ENCODE peak calls at places on chromosomes 11 and 22, in five cellular contexts. Z is H9, R is mesenchymal stem cell, H is trophoblast cell, Y is H1. E is an unnamed sample.

GRCh38 chr11:117072517-117073218 is 25.6 kb downstream of the SIK3 start:
- DNase-seq in Z (no peak), R (peak), H (peak), Y (no peak), E (no peak)

GRCh38 chr11:129230006-129230405 is 37.9 kb upstream of the ARHGAP32 start:
- DNase-seq in Z (no peak), R (peak), H (no peak), Y (no peak), E (no peak)

GRCh38 chr22:50329236-50329635 is 2.4 kb upstream of the DENND6B start:
- DNase-seq in Z (no peak), R (peak), H (no peak), Y (no peak), E (no peak)

GRCh38 chr11:45110562-45110961 is 35.9 kb upstream of the PRDM11 start:
- DNase-seq in Z (peak), R (peak), H (no peak), Y (no peak), E (peak)

GRCh38 chr11:110026823-110027626 is 66.2 kb upstream of the ZC3H12C start:
- DNase-seq in Z (no peak), R (no peak), H (no peak), Y (no peak), E (no peak)

GRCh38 chr11:32402836-32403235 is 32.5 kb downstream of the WT1 start:
- DNase-seq in Z (no peak), R (no peak), H (no peak), Y (no peak), E (no peak)

GRCh38 chr22:33194529-33194928 is 136.3 kb upstream of the SYN3 start:
- DNase-seq in Z (no peak), R (no peak), H (no peak), Y (no peak), E (no peak)

GRCh38 chr11:120663142-120663541 is 151.6 kb downstream of the GRIK4 start:
- DNase-seq in Z (no peak), R (no peak), H (no peak), Y (no peak), E (no peak)

GRCh38 chr11:692824-693414 is 2.1 kb downstream of the DEAF1 start:
- DNase-seq in Z (no peak), R (no peak), H (no peak), Y (no peak), E (no peak)

GRCh38 chr11:1738380-1738779 is 12.0 kb downstream of the IFITM10 start:
- DNase-seq in Z (no peak), R (no peak), H (no peak), Y (no peak), E (no peak)

GRCh38 chr11:28887681-28888080 is 779.5 kb downstream of the METTL15 start:
- DNase-seq in Z (no peak), R (peak), H (no peak), Y (no peak), E (no peak)

GRCh38 chr11:48093795-48094642 is 113.7 kb downstream of the PTPRJ start:
- DNase-seq in Z (no peak), R (peak), H (no peak), Y (no peak), E (no peak)

GRCh38 chr11:1870721-1871466 is 18.0 kb downstream of the LSP1 start:
- DNase-seq in Z (no peak), R (peak), H (no peak), Y (no peak), E (no peak)

GRCh38 chr22:25495286-25495685 is 69.2 kb upstream of the GRK3 start:
- DNase-seq in Z (no peak), R (peak), H (peak), Y (no peak), E (no peak)

GRCh38 chr11:6862961-6863360 is at the start of gene OR10A2:
- DNase-seq in Z (peak), R (no peak), H (no peak), Y (no peak), E (no peak)

GRCh38 chr22:17072877-17073276 is 11.9 kb upstream of the IL17RA start:
- DNase-seq in Z (no peak), R (no peak), H (no peak), Y (no peak), E (no peak)

GRCh38 chr11:31045335-31045734 is 324.2 kb downstream of the DCDC1 start:
- DNase-seq in Z (no peak), R (no peak), H (no peak), Y (no peak), E (peak)

GRCh38 chr22:26524870-26525269 is 12.6 kb upstream of the TFIP11 start:
- DNase-seq in Z (no peak), R (no peak), H (no peak), Y (no peak), E (no peak)

GRCh38 chr22:26527167-26527566 is 14.9 kb upstream of the TFIP11 start:
- DNase-seq in Z (no peak), R (no peak), H (no peak), Y (no peak), E (no peak)

GRCh38 chr22:26522012-26522411 is 9.7 kb upstream of the TFIP11 start:
- DNase-seq in Z (no peak), R (no peak), H (no peak), Y (no peak), E (no peak)

GRCh38 chr22:26526165-26526564 is 13.9 kb upstream of the TFIP11 start:
- DNase-seq in Z (no peak), R (no peak), H (no peak), Y (no peak), E (no peak)

GRCh38 chr22:26522592-26522991 is 10.3 kb upstream of the TFIP11 start:
- DNase-seq in Z (no peak), R (no peak), H (no peak), Y (no peak), E (no peak)
- H2BK12ac ChIP-seq in Z (no peak), R (no peak), H (no peak), Y (no peak), E (no peak)

GRCh38 chr22:42176271-42176670 is 45.7 kb upstream of the CYP2D6 start:
- DNase-seq in Z (no peak), R (no peak), H (no peak), Y (no peak), E (no peak)

GRCh38 chr22:42179616-42180015 is 49.0 kb upstream of the CYP2D6 start:
- DNase-seq in Z (no peak), R (peak), H (no peak), Y (no peak), E (no peak)

GRCh38 chr22:42180349-42180842 is 49.8 kb upstream of the CYP2D6 start:
- DNase-seq in Z (no peak), R (no peak), H (no peak), Y (no peak), E (no peak)

GRCh38 chr22:42178910-42179495 is 48.4 kb upstream of the CYP2D6 start:
- DNase-seq in Z (no peak), R (no peak), H (no peak), Y (no peak), E (no peak)

DNA sequence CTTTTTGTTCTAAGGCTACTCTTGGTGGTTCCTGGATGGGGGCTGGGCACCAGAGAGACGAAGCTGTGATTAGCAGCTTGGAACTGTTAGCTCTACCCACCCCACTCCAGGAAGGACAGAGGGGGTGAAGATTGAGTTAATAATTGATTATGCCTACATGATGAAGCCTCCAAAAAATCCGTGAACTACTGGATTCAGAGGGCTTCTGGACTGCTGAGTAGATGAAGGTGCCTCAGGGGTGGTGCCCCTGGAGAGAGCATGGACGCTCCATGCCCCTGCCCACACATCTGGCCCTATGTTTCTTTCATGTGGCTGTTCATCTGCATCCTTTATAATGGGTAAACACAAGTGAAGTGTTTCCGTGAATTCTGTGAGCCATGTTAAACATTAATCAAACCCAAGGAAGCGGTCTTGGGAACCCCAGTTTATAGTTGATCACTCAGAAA is 47.3 kb upstream of the CYP2D6 start:
- DNase-seq in Z (no peak), R (no peak), H (no peak), Y (no peak), E (no peak)
- H3K9ac ChIP-seq in Z (no peak), R (no peak), H (no peak), Y (no peak), E (no peak)

DNA sequence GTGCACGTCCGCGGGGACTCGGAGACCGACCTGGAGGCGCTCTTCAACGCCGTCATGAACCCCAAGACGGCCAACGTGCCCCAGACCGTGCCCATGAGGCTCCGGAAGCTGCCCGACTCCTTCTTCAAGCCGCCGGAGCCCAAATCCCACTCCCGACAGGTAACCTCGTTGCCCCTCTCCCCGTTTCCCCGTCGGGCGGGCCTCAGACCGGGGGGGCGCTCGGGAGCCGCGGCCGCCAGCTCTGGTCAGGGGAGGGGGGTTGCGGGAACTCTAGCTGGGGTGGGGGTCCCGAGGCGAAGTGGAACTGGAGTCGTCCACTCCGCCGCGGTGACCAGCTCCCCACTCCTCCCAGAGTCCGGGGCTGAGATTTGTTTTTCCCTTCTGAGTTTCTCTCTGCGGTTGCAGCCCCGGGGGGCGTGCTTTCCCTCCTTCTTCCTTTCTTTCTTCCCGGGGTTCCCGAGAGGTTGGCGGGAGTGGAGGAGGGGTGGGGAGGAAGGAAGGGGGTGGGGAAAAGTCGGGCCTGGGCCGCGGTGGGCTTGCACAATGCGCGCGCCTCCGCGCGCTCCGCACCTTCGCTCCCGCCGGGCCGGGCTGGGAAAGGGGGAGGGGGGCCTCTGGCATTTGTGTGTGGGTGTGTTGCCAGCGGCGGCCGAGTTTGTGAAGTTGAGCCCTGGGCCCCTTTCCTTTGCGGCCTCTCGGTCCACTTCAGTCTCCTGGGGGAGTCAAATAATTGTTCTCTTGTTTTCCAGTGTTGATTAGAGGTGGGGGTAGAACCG is 952 bp downstream of the YAP1 start:
- DNase-seq in Z (peak), R (peak), H (peak), Y (peak), E (peak)
- H3K27ac ChIP-seq in Z (peak), R (peak), H (peak), Y (peak), E (peak)

GRCh38 chr22:47210686-47211085 is 448.2 kb downstream of the TBC1D22A start:
- DNase-seq in Z (no peak), R (no peak), H (no peak), Y (no peak), E (no peak)

GRCh38 chr22:47209547-47210023 is 447.1 kb downstream of the TBC1D22A start:
- DNase-seq in Z (no peak), R (no peak), H (no peak), Y (no peak), E (no peak)

GRCh38 chr22:47207846-47208554 is 445.6 kb downstream of the TBC1D22A start:
- DNase-seq in Z (no peak), R (no peak), H (no peak), Y (no peak), E (no peak)

GRCh38 chr22:47210112-47210657 is 447.7 kb downstream of the TBC1D22A start:
- DNase-seq in Z (no peak), R (no peak), H (no peak), Y (no peak), E (no peak)

DNA sequence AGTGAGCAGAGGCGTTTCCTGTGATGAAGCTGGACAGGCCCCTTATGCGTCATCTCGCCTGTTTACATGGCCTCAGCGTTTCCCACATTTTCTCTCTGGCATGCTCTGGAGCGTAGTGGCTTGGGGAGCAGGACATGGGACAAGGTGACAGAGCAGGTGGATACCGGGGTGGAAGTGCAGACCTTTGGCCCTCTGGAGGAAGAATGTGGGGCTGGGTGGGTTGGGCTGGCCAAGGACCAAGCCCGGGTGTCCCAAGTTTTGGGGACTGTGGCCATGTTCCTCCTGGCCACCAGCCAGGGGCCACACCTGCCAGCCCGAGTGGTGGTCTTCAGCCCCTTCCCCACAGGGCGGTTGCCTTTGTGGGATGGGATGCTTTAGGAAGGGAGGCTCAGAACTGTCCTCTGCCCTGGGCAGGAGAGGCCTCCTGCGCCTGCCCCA is 446.6 kb downstream of the TBC1D22A start:
- DNase-seq in Z (no peak), R (no peak), H (no peak), Y (no peak), E (no peak)
- H2BK12ac ChIP-seq in Z (no peak), R (no peak), H (no peak), Y (no peak), E (no peak)

GRCh38 chr22:20315337-20316216 is 4.3 kb downstream of the DGCR6L start:
- DNase-seq in Z (peak), R (no peak), H (no peak), Y (no peak), E (no peak)
- H3K9ac ChIP-seq in Z (no peak), R (no peak), H (no peak), Y (no peak), E (peak)

GRCh38 chr11:43434893-43435292 is 76.2 kb downstream of the TTC17 start:
- DNase-seq in Z (no peak), R (no peak), H (no peak), Y (no peak), E (no peak)
- H3K27ac ChIP-seq in Z (no peak), R (no peak), H (no peak), Y (no peak), E (no peak)

DNA sequence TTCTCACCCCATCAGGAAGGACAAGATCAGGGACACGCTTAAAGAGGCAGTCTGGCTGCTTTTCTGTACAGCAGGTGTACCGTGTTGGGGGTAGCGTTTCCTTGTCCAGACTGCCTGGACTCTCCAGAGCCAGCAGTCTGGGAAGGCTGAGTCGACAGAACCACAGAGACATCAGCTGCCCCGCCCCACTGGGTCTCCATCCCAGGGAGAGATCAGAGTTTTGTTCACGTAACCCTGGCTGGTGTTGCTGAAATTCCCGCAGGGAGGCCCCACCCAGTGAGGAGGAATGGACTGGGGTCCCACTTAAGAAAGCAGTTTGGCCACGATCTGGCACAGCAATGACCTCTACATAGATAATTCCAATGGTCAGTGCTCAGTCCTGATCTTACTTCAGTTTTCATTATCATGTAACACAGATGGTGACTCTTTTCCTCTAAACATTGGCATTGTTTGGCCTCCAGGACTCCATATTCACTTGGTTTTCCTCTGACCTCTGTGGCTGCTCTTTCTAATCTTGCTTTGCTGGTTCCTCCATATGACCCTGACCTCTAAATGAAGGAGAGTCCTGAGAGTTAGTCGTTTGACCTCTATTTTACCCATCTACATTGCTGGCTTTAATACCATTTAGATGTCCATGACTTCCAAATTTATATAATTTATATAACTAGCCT is 89.6 kb upstream of the LRRC55 start:
- DNase-seq in Z (no peak), R (no peak), H (no peak), Y (no peak), E (no peak)
- H2BK12ac ChIP-seq in Z (no peak), R (no peak), H (no peak), Y (no peak), E (no peak)

GRCh38 chr11:124075492-124075840 is 34.3 kb upstream of the OR10G7 start:
- DNase-seq in Z (no peak), R (no peak), H (no peak), Y (no peak), E (no peak)

GRCh38 chr11:124074554-124074953 is 33.4 kb upstream of the OR10G7 start:
- DNase-seq in Z (no peak), R (no peak), H (no peak), Y (no peak), E (no peak)

GRCh38 chr11:124078591-124078990 is 36.7 kb upstream of the VWA5A start:
- DNase-seq in Z (no peak), R (no peak), H (peak), Y (no peak), E (no peak)

GRCh38 chr11:124077266-124077665 is 36.1 kb upstream of the OR10G7 start:
- DNase-seq in Z (no peak), R (no peak), H (no peak), Y (no peak), E (no peak)

GRCh38 chr11:124075841-124076571 is 34.9 kb upstream of the OR10G7 start:
- DNase-seq in Z (peak), R (no peak), H (peak), Y (no peak), E (no peak)
- H3K9ac ChIP-seq in Z (no peak), R (peak), H (no peak), Y (no peak), E (peak)

DNA sequence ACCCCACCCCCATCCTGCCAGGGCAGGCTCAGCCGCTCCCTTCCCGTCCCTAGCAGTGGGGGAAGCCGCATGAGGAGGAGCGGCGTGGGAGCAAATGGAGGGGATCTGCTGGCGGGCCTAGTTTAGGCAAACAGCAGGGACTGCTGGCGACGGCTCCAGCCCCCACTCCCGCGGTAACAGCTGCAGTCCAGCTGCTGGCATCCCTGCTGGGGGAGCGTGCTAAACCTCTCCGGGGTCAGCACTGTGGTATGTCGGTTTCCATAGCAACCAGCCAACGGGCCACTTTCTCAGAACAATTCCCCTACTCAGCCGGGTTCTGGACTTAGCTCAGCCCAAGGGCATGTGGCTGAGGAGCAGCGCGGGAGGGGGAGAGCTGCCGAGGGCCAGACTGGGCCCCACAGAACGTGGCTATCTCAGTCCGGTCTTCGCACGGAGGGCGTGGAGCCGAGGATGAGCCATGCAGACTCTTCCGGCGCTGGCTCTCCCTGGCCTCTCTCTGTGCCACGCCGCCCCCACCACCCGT is 98.8 kb downstream of the PKNOX2 start:
- DNase-seq in Z (peak), R (peak), H (peak), Y (peak), E (peak)
- H3K27ac ChIP-seq in Z (no peak), R (peak), H (peak), Y (peak), E (peak)

E was measured in neuronal stem cell.